ENCODE peak calls at places on chromosome X, in nine cellular contexts. W is upper lobe of left lung, A is heart left ventricle, Q is right lobe of liver, V is K562, K is uterus, X is suprapubic skin, U is esophagus squamous epithelium, D is stomach. C is an unnamed sample.
A peak's percentile ranks its signal among the peaks of the same experiment; 100 is the strongest.

GRCh38 chrX:129233791-129234190 is 289.5 kb downstream of the SMARCA1 start:
- DNase-seq in W (no peak), A (no peak), Q (no peak), V (no peak), K (no peak), X (no peak), U (no peak), D (no peak), C (no peak)

GRCh38 chrX:153494541-153495361 is at the start of gene BGN:
- DNase-seq in W (peak; percentile 56), A (peak; percentile 61), Q (no peak), V (peak; percentile 48), K (peak; percentile 63), X (no peak), U (no peak), D (no peak), C (no peak)

GRCh38 chrX:97616883-97617510 is 733.3 kb downstream of the RPA4 start:
- DNase-seq in W (no peak), A (no peak), Q (no peak), V (no peak), K (no peak), X (no peak), U (no peak), D (no peak), C (no peak)

GRCh38 chrX:39195156-39195555 is 393.9 kb downstream of the MID1IP1 start:
- DNase-seq in W (no peak), A (no peak), Q (no peak), V (no peak), K (no peak), X (no peak), U (no peak), D (no peak), C (no peak)

GRCh38 chrX:97060019-97060418 is 176.3 kb downstream of the RPA4 start:
- DNase-seq in W (no peak), A (no peak), Q (no peak), V (no peak), K (no peak), X (no peak), U (no peak), D (no peak), C (no peak)

GRCh38 chrX:71492086-71493065 is 40.5 kb upstream of the OGT start:
- DNase-seq in W (peak; percentile 89), A (peak; percentile 34), Q (peak; percentile 61), V (no peak), K (peak; percentile 37), X (peak; percentile 74), U (no peak), D (peak; percentile 50), C (peak; percentile 26)

GRCh38 chrX:24982306-24982965 is 33.3 kb downstream of the ARX start:
- DNase-seq in W (no peak), A (no peak), Q (no peak), V (no peak), K (no peak), X (no peak), U (no peak), D (no peak), C (no peak)

GRCh38 chrX:40011483-40012038 is 86.2 kb downstream of the BCOR start:
- DNase-seq in W (no peak), A (no peak), Q (no peak), V (no peak), K (no peak), X (no peak), U (no peak), D (no peak), C (no peak)

GRCh38 chrX:130024127-130024526 is 41.7 kb downstream of the BCORL1 start:
- DNase-seq in W (no peak), A (peak; percentile 82), Q (peak; percentile 70), V (peak; percentile 94), K (peak; percentile 66), X (peak; percentile 86), U (peak; percentile 27), D (peak; percentile 75), C (peak; percentile 55)

GRCh38 chrX:150361070-150361776 is 1.9 kb upstream of the MAMLD1 start:
- DNase-seq in W (peak; percentile 75), A (no peak), Q (peak; percentile 57), V (no peak), K (no peak), X (no peak), U (no peak), D (no peak), C (no peak)

GRCh38 chrX:129980540-129981206 is 1.8 kb upstream of the BCORL1 start:
- DNase-seq in W (peak; percentile 91), A (peak; percentile 54), Q (peak; percentile 77), V (no peak), K (peak; percentile 71), X (no peak), U (no peak), D (peak; percentile 59), C (no peak)

GRCh38 chrX:32293962-32294708 is 917.2 kb downstream of the DMD start:
- DNase-seq in W (no peak), A (no peak), Q (no peak), V (no peak), K (no peak), X (no peak), U (no peak), D (no peak), C (no peak)

GRCh38 chrX:135914404-135914803 is 20.9 kb downstream of the SAGE1 start:
- DNase-seq in W (no peak), A (no peak), Q (no peak), V (peak; percentile 50), K (no peak), X (no peak), U (no peak), D (no peak), C (no peak)

GRCh38 chrX:145848451-145848850 is 30.8 kb downstream of the SLITRK2 start:
- DNase-seq in W (no peak), A (no peak), Q (no peak), V (no peak), K (no peak), X (no peak), U (no peak), D (no peak), C (no peak)

GRCh38 chrX:30702736-30703135 is 49.5 kb downstream of the GK start:
- DNase-seq in W (no peak), A (no peak), Q (no peak), V (no peak), K (no peak), X (no peak), U (no peak), D (no peak), C (no peak)

GRCh38 chrX:153469811-153470410 is 465 bp downstream of the HAUS7 start:
- DNase-seq in W (no peak), A (no peak), Q (no peak), V (peak; percentile 44), K (no peak), X (no peak), U (no peak), D (no peak), C (peak; percentile 29)

GRCh38 chrX:101097546-101098453 is at the start of gene CENPI:
- DNase-seq in W (peak; percentile 97), A (peak; percentile 92), Q (peak; percentile 95), V (peak; percentile 98), K (peak; percentile 92), X (peak; percentile 94), U (peak; percentile 71), D (peak; percentile 93), C (peak; percentile 92)
- TF ChIP-seq POLR2A in W (no peak), A (no peak), Q (peak; percentile 76), V (peak; percentile 74), K (no peak), X (no peak), U (no peak), D (no peak), C (peak; percentile 62)

GRCh38 chrX:16804923-16805464 is 18.7 kb downstream of the TXLNG start:
- DNase-seq in W (no peak), A (no peak), Q (no peak), V (no peak), K (no peak), X (no peak), U (no peak), D (no peak), C (no peak)
- H3K4me1 ChIP-seq in W (peaks cover 4% of the 10 kb centered on the region), A (peaks cover 17% of the 10 kb centered on the region), Q (no peaks in the 10 kb centered on the region), V (peaks cover 8% of the 10 kb centered on the region), K (no peaks in the 10 kb centered on the region), X (peaks cover 3% of the 10 kb centered on the region), U (peaks cover 16% of the 10 kb centered on the region), D (no peaks in the 10 kb centered on the region), C (peaks cover 14% of the 10 kb centered on the region)

GRCh38 chrX:55004231-55004630 is 4.1 kb downstream of the APEX2 start:
- DNase-seq in W (no peak), A (no peak), Q (no peak), V (no peak), K (no peak), X (no peak), U (no peak), D (no peak), C (no peak)

GRCh38 chrX:55008571-55009358 is 8.6 kb downstream of the APEX2 start:
- DNase-seq in W (no peak), A (no peak), Q (no peak), V (no peak), K (no peak), X (no peak), U (no peak), D (no peak), C (peak; percentile 24)

GRCh38 chrX:55007633-55008032 is 7.5 kb downstream of the APEX2 start:
- DNase-seq in W (no peak), A (peak; percentile 24), Q (no peak), V (no peak), K (peak; percentile 51), X (no peak), U (no peak), D (peak; percentile 51), C (peak; percentile 37)

GRCh38 chrX:55011294-55011693 is 11.1 kb downstream of the APEX2 start:
- DNase-seq in W (no peak), A (no peak), Q (no peak), V (no peak), K (no peak), X (no peak), U (no peak), D (no peak), C (no peak)

GRCh38 chrX:55006827-55007621 is 6.9 kb downstream of the APEX2 start:
- DNase-seq in W (peak; percentile 17), A (no peak), Q (no peak), V (no peak), K (no peak), X (no peak), U (no peak), D (no peak), C (no peak)
- H3K4me3 ChIP-seq in W (no peak overlapping the region), A (no peak overlapping the region), Q (no peak overlapping the region), V (no peak overlapping the region), K (no peak overlapping the region), X (no peak overlapping the region), U (no peak overlapping the region), D (no peak overlapping the region), C (no peak overlapping the region)

DNA sequence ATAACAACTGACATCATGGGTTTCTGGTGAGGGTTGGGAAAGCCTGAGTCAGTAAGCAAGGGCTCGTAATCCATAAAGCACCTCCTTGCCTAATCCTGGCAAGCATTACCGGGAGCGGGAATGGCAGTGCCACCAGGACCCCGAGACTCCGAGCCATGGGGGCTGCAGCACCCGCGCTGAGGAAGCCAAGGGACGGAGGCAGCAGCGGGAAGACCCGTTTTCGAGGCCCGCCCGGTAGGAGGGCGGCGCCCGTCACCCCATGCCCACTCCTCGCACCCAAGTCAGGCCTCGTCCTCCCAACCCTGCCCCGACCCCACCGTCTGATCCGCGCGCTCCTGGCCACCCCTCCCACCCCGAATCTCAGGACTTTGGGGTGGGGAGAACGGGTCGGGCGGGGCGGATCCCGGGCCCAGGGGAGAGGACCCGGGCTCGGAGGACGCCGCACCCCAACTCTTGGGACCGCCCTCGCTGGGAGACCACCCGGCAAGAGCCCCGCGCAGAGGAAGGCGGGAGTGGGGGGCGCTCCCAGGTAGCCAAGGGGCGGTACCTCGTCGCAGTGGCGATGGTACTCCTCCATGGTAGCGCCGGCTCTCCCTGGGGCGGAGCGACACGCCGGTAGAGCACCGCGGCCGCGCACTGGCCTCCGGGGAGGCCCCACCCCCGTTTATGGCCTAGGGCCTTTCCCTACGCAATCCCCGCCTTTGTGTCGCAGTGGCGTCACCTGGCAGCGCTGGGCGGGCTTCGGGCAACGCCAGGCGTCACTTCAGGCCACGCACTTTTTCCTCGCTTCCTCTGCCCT is at the start of gene DYNLT3:
- DNase-seq in W (peak; percentile 95), A (peak; percentile 82), Q (peak; percentile 91), V (peak; percentile 74), K (peak; percentile 74), X (peak; percentile 84), U (peak; percentile 3), D (peak; percentile 86), C (peak; percentile 58)
- TF ChIP-seq POLR2A in W (peak; percentile 67), A (peak; percentile 46), Q (peak; percentile 87), V (peak; percentile 42), K (peak; percentile 82), X (no peak), U (peak; percentile 81), D (peak; percentile 81), C (peak; percentile 89)